ENCODE peak calls at places on chromosomes 4 and X, in eight cellular contexts. C is heart right ventricle, O is osteocyte, Q is GM10248, P is activated gamma-delta T cell treated with Interleukin-2 at 50 U/mL for 16 hours, U is tibial artery, S is hypothalamus, T is M059J. H is an unnamed sample.

GRCh38 chr4:139815646-139816601 is 150.3 kb downstream of the MGST2 start:
- DNase-seq in C (peak), O (no peak), Q (no peak), P (peak), U (no peak), S (no peak), T (peak), H (no peak)

GRCh38 chr4:119027815-119028214 is 107.8 kb upstream of the MYOZ2 start:
- DNase-seq in C (no peak), O (no peak), Q (no peak), P (no peak), U (no peak), S (no peak), T (no peak), H (no peak)

GRCh38 chr4:28277931-28278330 is 1417.3 kb downstream of the STIM2 start:
- DNase-seq in C (no peak), O (no peak), Q (no peak), P (no peak), U (no peak), S (no peak), T (no peak), H (no peak)

GRCh38 chr4:154928640-154929257 is 147.7 kb downstream of the RBM46 start:
- DNase-seq in C (no peak), O (no peak), Q (no peak), P (no peak), U (no peak), S (no peak), T (peak), H (no peak)

GRCh38 chr4:123233409-123233808 is 163.2 kb upstream of the SPRY1 start:
- DNase-seq in C (no peak), O (no peak), Q (no peak), P (no peak), U (no peak), S (no peak), T (no peak), H (no peak)

GRCh38 chr4:53676402-53676871 is 85.2 kb upstream of the LNX1 start:
- DNase-seq in C (no peak), O (no peak), Q (no peak), P (no peak), U (no peak), S (no peak), T (no peak), H (no peak)

GRCh38 chr4:2082118-2082517 is 23.0 kb downstream of the NAT8L start:
- DNase-seq in C (no peak), O (peak), Q (no peak), P (no peak), U (peak), S (no peak), T (no peak), H (no peak)

GRCh38 chr4:150402968-150403367 is 179.0 kb upstream of the MAB21L2 start:
- DNase-seq in C (peak), O (no peak), Q (peak), P (peak), U (no peak), S (peak), T (no peak), H (no peak)

GRCh38 chrX:49838374-49838773 is 9.3 kb downstream of the PAGE4 start:
- DNase-seq in C (no peak), O (no peak), Q (peak), P (no peak), U (no peak), S (peak), T (peak), H (no peak)

GRCh38 chr4:71456841-71457240 is 118.0 kb downstream of the SLC4A4 start:
- DNase-seq in C (no peak), O (no peak), Q (no peak), P (no peak), U (no peak), S (no peak), T (peak), H (no peak)

GRCh38 chr4:168610911-168611530 is 114.2 kb downstream of the PALLD start:
- DNase-seq in C (no peak), O (no peak), Q (no peak), P (no peak), U (no peak), S (no peak), T (peak), H (no peak)

GRCh38 chr4:90121961-90122748 is 5.0 kb upstream of the CCSER1 start:
- DNase-seq in C (no peak), O (no peak), Q (no peak), P (no peak), U (no peak), S (no peak), T (peak), H (no peak)

GRCh38 chrX:44314259-44314734 is 29.2 kb downstream of the EFHC2 start:
- DNase-seq in C (peak), O (no peak), Q (no peak), P (no peak), U (no peak), S (peak), T (peak), H (no peak)

GRCh38 chr4:87270144-87270543 is 49.7 kb upstream of the KLHL8 start:
- DNase-seq in C (no peak), O (no peak), Q (no peak), P (no peak), U (no peak), S (peak), T (peak), H (no peak)

GRCh38 chr4:11106769-11107168 is 321.9 kb downstream of the HS3ST1 start:
- DNase-seq in C (no peak), O (no peak), Q (no peak), P (no peak), U (no peak), S (no peak), T (no peak), H (no peak)

GRCh38 chrX:151929131-151929530 is 16.4 kb downstream of the MAGEA4 start:
- DNase-seq in C (no peak), O (no peak), Q (no peak), P (no peak), U (no peak), S (no peak), T (no peak), H (no peak)

GRCh38 chr4:150126880-150127236 is 48.6 kb downstream of the DCLK2 start:
- DNase-seq in C (no peak), O (no peak), Q (no peak), P (no peak), U (no peak), S (no peak), T (peak), H (no peak)

GRCh38 chrX:46180258-46180687 is 364.9 kb downstream of the ZNF674 start:
- DNase-seq in C (no peak), O (no peak), Q (no peak), P (no peak), U (no peak), S (no peak), T (peak), H (no peak)

GRCh38 chr4:83179205-83179604 is 64.7 kb upstream of the PLAC8 start:
- DNase-seq in C (no peak), O (no peak), Q (no peak), P (no peak), U (no peak), S (no peak), T (no peak), H (no peak)

GRCh38 chr4:159455675-159456235 is 352.9 kb downstream of the RAPGEF2 start:
- DNase-seq in C (no peak), O (no peak), Q (peak), P (no peak), U (no peak), S (peak), T (peak), H (no peak)

GRCh38 chr4:137819964-137820383 is 287.7 kb upstream of the PCDH18 start:
- DNase-seq in C (no peak), O (no peak), Q (peak), P (no peak), U (no peak), S (no peak), T (peak), H (no peak)

GRCh38 chrX:96835660-96836289 is 47.9 kb upstream of the RPA4 start:
- DNase-seq in C (no peak), O (no peak), Q (peak), P (no peak), U (no peak), S (no peak), T (no peak), H (no peak)

GRCh38 chrX:39152106-39152649 is 350.9 kb downstream of the MID1IP1 start:
- DNase-seq in C (peak), O (no peak), Q (peak), P (peak), U (no peak), S (peak), T (no peak), H (no peak)

GRCh38 chr4:124018383-124019317 is 622.1 kb downstream of the SPRY1 start:
- DNase-seq in C (peak), O (no peak), Q (peak), P (no peak), U (peak), S (no peak), T (peak), H (no peak)

GRCh38 chrX:105297041-105297440 is 76.5 kb upstream of the TEX13A start:
- DNase-seq in C (no peak), O (no peak), Q (no peak), P (no peak), U (no peak), S (no peak), T (no peak), H (no peak)

GRCh38 chr4:143085224-143085623 is 99.5 kb upstream of the USP38 start:
- DNase-seq in C (no peak), O (no peak), Q (no peak), P (no peak), U (no peak), S (no peak), T (no peak), H (no peak)

GRCh38 chr4:180949825-180950224 is 1293.4 kb upstream of the TENM3 start:
- DNase-seq in C (no peak), O (no peak), Q (no peak), P (no peak), U (no peak), S (no peak), T (peak), H (no peak)

GRCh38 chr4:37393889-37394288 is 149.3 kb downstream of the NWD2 start:
- DNase-seq in C (no peak), O (no peak), Q (no peak), P (no peak), U (no peak), S (no peak), T (no peak), H (no peak)

H was measured in coronary artery.